ENCODE peak calls at places on chromosomes 5 and 9, in seven cellular contexts. B, H, D, P, R, N and G are unnamed samples.

GRCh38 chr5:180116441-180117377 is 45.1 kb upstream of the RNF130 start:
- DNase-seq in D (no peak), P (no peak), R (no peak), B (no peak), N (no peak), H (no peak), G (no peak)

GRCh38 chr5:122846051-122846567 is 696 bp downstream of the SNX24 start:
- DNase-seq in H (no peak), B (peak; percentile 14), N (no peak), R (no peak), P (peak; percentile 87), D (no peak), G (no peak)

GRCh38 chr9:124088476-124088837 is 76.9 kb downstream of the LHX2 start:
- DNase-seq in H (no peak), R (no peak), N (no peak), P (no peak), D (no peak), B (no peak), G (no peak)

GRCh38 chr9:38652044-38652443 is 31.6 kb upstream of the ANKRD18A start:
- DNase-seq in R (no peak), H (no peak), N (no peak), P (no peak), B (no peak), D (no peak), G (no peak)

GRCh38 chr5:144103611-144104010 is 66.8 kb downstream of the YIPF5 start:
- DNase-seq in B (no peak), D (no peak), H (no peak), P (no peak), N (no peak), R (no peak), G (no peak)

GRCh38 chr5:669111-669841 is 23.9 kb downstream of the TPPP start:
- DNase-seq in N (no peak), P (no peak), B (no peak), H (peak; percentile 50), R (peak; percentile 22), D (peak; percentile 33), G (no peak)

GRCh38 chr5:1471240-1471853 is 26.1 kb upstream of the SLC6A3 start:
- DNase-seq in N (no peak), P (no peak), D (no peak), H (no peak), R (no peak), B (no peak), G (no peak)

GRCh38 chr9:4837768-4838546 is 45.2 kb downstream of the RCL1 start:
- DNase-seq in D (no peak), H (no peak), B (no peak), N (no peak), R (no peak), P (peak; percentile 93), G (no peak)

GRCh38 chr5:21199087-21199486 is 1211.1 kb upstream of the CDH18 start:
- DNase-seq in H (no peak), D (no peak), B (no peak), R (no peak), P (no peak), N (peak; percentile 3), G (no peak)

GRCh38 chr5:64811050-64811640 is 42.4 kb downstream of the CWC27 start:
- DNase-seq in D (no peak), R (no peak), N (no peak), P (peak; percentile 90), B (peak; percentile 26), H (no peak), G (no peak)

GRCh38 chr9:88938181-88938580 is 53.1 kb upstream of the S1PR3 start:
- DNase-seq in H (no peak), B (no peak), P (no peak), D (no peak), N (no peak), R (no peak), G (no peak)

GRCh38 chr9:112086627-112087026 is 88.5 kb downstream of the SUSD1 start:
- DNase-seq in H (no peak), P (peak; percentile 70), R (no peak), B (peak; percentile 43), N (peak; percentile 5), D (no peak), G (no peak)

GRCh38 chr9:112283854-112284253 is 49.6 kb downstream of the PTBP3 start:
- DNase-seq in B (no peak), P (no peak), D (no peak), N (no peak), H (no peak), R (no peak), G (no peak)

GRCh38 chr5:173969167-173970049 is 19.6 kb upstream of the C5orf47 start:
- DNase-seq in R (no peak), B (no peak), D (no peak), N (no peak), P (peak; percentile 79), H (no peak), G (no peak)

GRCh38 chr5:5179597-5179996 is 39.5 kb downstream of the ADAMTS16 start:
- DNase-seq in H (no peak), R (no peak), P (no peak), D (no peak), B (no peak), N (no peak), G (no peak)

GRCh38 chr9:129669141-129669718 is 3.8 kb downstream of the PRRX2 start:
- DNase-seq in R (no peak), D (no peak), N (no peak), H (no peak), P (no peak), B (no peak), G (no peak)

GRCh38 chr9:114731701-114732100 is 49.7 kb upstream of the TEX48 start:
- DNase-seq in B (no peak), D (no peak), N (no peak), R (no peak), P (no peak), H (no peak), G (no peak)

GRCh38 chr9:7185612-7186011 is 427.8 kb downstream of the KDM4C start:
- DNase-seq in D (no peak), B (no peak), R (no peak), P (peak; percentile 86), H (no peak), N (no peak), G (no peak)

GRCh38 chr5:169408735-169409134 is 107.8 kb upstream of the SLIT3 start:
- DNase-seq in D (no peak), N (no peak), B (no peak), P (no peak), R (no peak), H (no peak), G (no peak)

GRCh38 chr5:159605585-159605984 is 275.3 kb upstream of the IL12B start:
- DNase-seq in B (no peak), N (no peak), P (peak; percentile 67), H (no peak), R (no peak), D (no peak), G (no peak)